ENCODE peak calls at places on chromosomes 3 and 15, in six cellular contexts. D, Y, V, T, J and X are unnamed samples.

GRCh38 chr3:3105246-3105645 is 4.9 kb downstream of the IL5RA start:
- DNase-seq in V (no peak), Y (no peak), T (no peak), J (no peak), D (no peak), X (no peak)

GRCh38 chr3:125139386-125139785 is 73.2 kb downstream of the SLC12A8 start:
- DNase-seq in D (no peak), V (no peak), J (no peak), Y (no peak), T (no peak), X (no peak)

GRCh38 chr15:36334059-36334458 is 245.4 kb upstream of the CDIN1 start:
- DNase-seq in V (no peak), Y (no peak), T (peak; percentile 48), D (no peak), J (peak; percentile 10), X (peak; percentile 44)

GRCh38 chr15:61063875-61064320 is 165.2 kb downstream of the RORA start:
- DNase-seq in D (no peak), J (no peak), Y (no peak), V (peak; percentile 10), T (no peak), X (no peak)

GRCh38 chr15:78049691-78050440 is 27.6 kb downstream of the TBC1D2B start:
- DNase-seq in Y (no peak), V (no peak), T (no peak), J (peak; percentile 61), D (no peak), X (peak; percentile 43)

GRCh38 chr3:78712270-78712669 is 1055.5 kb downstream of the ROBO1 start:
- DNase-seq in T (no peak), V (no peak), Y (no peak), J (no peak), D (no peak), X (no peak)

GRCh38 chr3:48845170-48845569 is 2.5 kb downstream of the PRKAR2A start:
- DNase-seq in J (no peak), D (no peak), T (peak; percentile 35), Y (no peak), V (no peak), X (no peak)

GRCh38 chr3:173287361-173287760 is 110.2 kb upstream of the NLGN1 start:
- DNase-seq in J (no peak), V (no peak), T (no peak), Y (no peak), D (no peak), X (no peak)

GRCh38 chr3:133620066-133620784 is 41.5 kb downstream of the TOPBP1 start:
- DNase-seq in Y (no peak), D (no peak), V (no peak), T (no peak), J (no peak), X (no peak)

GRCh38 chr3:120143676-120144075 is 49.4 kb upstream of the GSK3B start:
- DNase-seq in J (no peak), Y (no peak), D (no peak), T (peak; percentile 69), V (no peak), X (no peak)

GRCh38 chr15:100438570-100438969 is 90.2 kb downstream of the CERS3 start:
- DNase-seq in J (no peak), D (peak; percentile 59), T (peak; percentile 67), Y (peak; percentile 38), V (no peak), X (no peak)

GRCh38 chr3:135100349-135100741 is 305.3 kb downstream of the EPHB1 start:
- DNase-seq in Y (no peak), T (no peak), D (no peak), V (no peak), J (no peak), X (no peak)

GRCh38 chr3:171850324-171850697 is 7.2 kb downstream of the TMEM212 start:
- DNase-seq in D (no peak), Y (no peak), V (no peak), T (no peak), J (no peak), X (no peak)

GRCh38 chr15:92617197-92618037 is 38.2 kb downstream of the FAM174B start:
- DNase-seq in Y (peak; percentile 87), V (peak; percentile 46), J (no peak), D (no peak), T (peak; percentile 45), X (no peak)

GRCh38 chr15:64686130-64686735 is 89.2 kb downstream of the RBPMS2 start:
- DNase-seq in J (peak; percentile 53), D (peak; percentile 30), T (peak; percentile 47), Y (no peak), V (peak; percentile 55), X (no peak)

GRCh38 chr3:172367205-172368105 is 80.8 kb downstream of the GHSR start:
- DNase-seq in J (peak; percentile 22), D (no peak), T (peak; percentile 52), Y (no peak), V (no peak), X (no peak)

GRCh38 chr3:31934866-31935265 is 46.2 kb downstream of the OSBPL10 start:
- DNase-seq in V (no peak), J (no peak), T (no peak), D (no peak), Y (no peak), X (no peak)

GRCh38 chr3:37310666-37311050 is 136.3 kb upstream of the LRRFIP2 start:
- DNase-seq in D (no peak), J (no peak), T (no peak), V (no peak), Y (no peak), X (no peak)

GRCh38 chr3:71805199-71805598 is 20.3 kb upstream of the PROK2 start:
- DNase-seq in T (no peak), Y (no peak), J (no peak), V (no peak), D (no peak), X (no peak)

GRCh38 chr15:67915374-67916050 is 75.7 kb upstream of the RNU6-1 start:
- DNase-seq in D (no peak), T (no peak), Y (peak; percentile 90), J (no peak), V (peak; percentile 54), X (peak; percentile 45)

GRCh38 chr3:159928071-159928491 is 60.6 kb upstream of the IL12A start:
- DNase-seq in V (no peak), J (no peak), Y (no peak), D (no peak), T (peak; percentile 65), X (no peak)

GRCh38 chr15:77346637-77347036 is 73.3 kb downstream of the PEAK1 start:
- DNase-seq in Y (no peak), D (no peak), T (no peak), J (no peak), V (peak; percentile 5), X (no peak)